ENCODE peak calls at places on chromosomes 2 and 18, in four cellular contexts. G, A, E and U are unnamed samples. For H3K4me1, the result is how much of the 10 kb centered on the place peaks cover.

GRCh38 chr2:1835581-1836201 is 91.4 kb upstream of the PXDN start:
- DNase-seq in A (no peak), E (no peak), G (no peak), U (no peak)

GRCh38 chr2:20551231-20551944 is 99.5 kb downstream of the HS1BP3 start:
- DNase-seq in G (no peak), A (no peak), E (peak), U (no peak)

GRCh38 chr18:73545497-73545896 is 602.1 kb downstream of the FBXO15 start:
- DNase-seq in E (no peak), A (no peak), G (no peak), U (no peak)

GRCh38 chr2:103230813-103231212 is 469.0 kb downstream of the TMEM182 start:
- DNase-seq in G (no peak), A (no peak), E (no peak), U (no peak)

GRCh38 chr2:3445891-3446290 is 66.4 kb downstream of the TRAPPC12 start:
- DNase-seq in E (no peak), G (no peak), A (no peak), U (no peak)

GRCh38 chr2:12486205-12487118 is 230.3 kb upstream of the TRIB2 start:
- DNase-seq in E (no peak), A (no peak), G (no peak), U (no peak)

GRCh38 chr2:156021326-156022040 is 311.0 kb downstream of the NR4A2 start:
- DNase-seq in G (no peak), A (no peak), E (no peak), U (no peak)

GRCh38 chr18:58225101-58225500 is 181.1 kb downstream of the NEDD4L start:
- DNase-seq in A (no peak), G (no peak), E (no peak), U (no peak)

GRCh38 chr2:188189356-188189755 is 102.3 kb upstream of the GULP1 start:
- DNase-seq in G (no peak), A (no peak), E (no peak), U (no peak)

GRCh38 chr2:212495076-212495475 is 43.5 kb downstream of the ERBB4 start:
- DNase-seq in A (no peak), G (no peak), E (no peak), U (no peak)

GRCh38 chr18:48734460-48734859 is 195.6 kb downstream of the CTIF start:
- DNase-seq in G (no peak), E (no peak), A (no peak), U (no peak)

GRCh38 chr18:78986018-78986481 is 6.4 kb downstream of the SALL3 start:
- DNase-seq in A (no peak), E (no peak), G (no peak), U (no peak)

GRCh38 chr2:181178823-181179412 is 198.5 kb downstream of the UBE2E3 start:
- DNase-seq in G (peak), A (no peak), E (no peak), U (peak)

GRCh38 chr18:46728219-46728930 is 28.5 kb downstream of the ST8SIA5 start:
- DNase-seq in G (no peak), A (no peak), E (no peak), U (no peak)

GRCh38 chr2:30777662-30778505 is 29.4 kb downstream of the CAPN13 start:
- DNase-seq in G (peak), E (no peak), A (no peak), U (no peak)

GRCh38 chr18:32879497-32879896 is 106.7 kb upstream of the KLHL14 start:
- DNase-seq in A (peak), G (no peak), E (no peak), U (no peak)

GRCh38 chr2:231336700-231337099 is 58.8 kb upstream of the B3GNT7 start:
- DNase-seq in A (no peak), G (no peak), E (no peak), U (no peak)

GRCh38 chr18:76808561-76808960 is 13.8 kb upstream of the ZNF236 start:
- DNase-seq in A (no peak), E (no peak), G (no peak), U (no peak)

GRCh38 chr2:150483532-150483931 is 3.9 kb downstream of the RND3 start:
- DNase-seq in G (no peak), E (no peak), A (no peak), U (no peak)

GRCh38 chr2:217105733-217106649 is 246.1 kb upstream of the TNP1 start:
- DNase-seq in G (no peak), A (no peak), E (no peak), U (no peak)

GRCh38 chr18:57422313-57422872 is 12.8 kb upstream of the ONECUT2 start:
- DNase-seq in G (no peak), E (no peak), A (no peak), U (no peak)

GRCh38 chr18:62611395-62612241 is 88.8 kb downstream of the ZCCHC2 start:
- DNase-seq in A (no peak), G (no peak), E (peak), U (no peak)

GRCh38 chr2:99066602-99067001 is 74.9 kb upstream of the C2orf15 start:
- DNase-seq in A (peak), G (no peak), E (no peak), U (no peak)

GRCh38 chr2:162258169-162258568 is 14.9 kb upstream of the FAP start:
- DNase-seq in G (no peak), A (no peak), E (no peak), U (no peak)

GRCh38 chr18:64275593-64276309 is 126.9 kb upstream of the LINC00305 start:
- DNase-seq in G (no peak), A (no peak), E (no peak), U (no peak)

GRCh38 chr18:64273724-64274123 is 124.8 kb upstream of the LINC00305 start:
- DNase-seq in A (peak), E (no peak), G (peak), U (peak)

GRCh38 chr18:64271975-64272659 is 123.2 kb upstream of the LINC00305 start:
- DNase-seq in G (no peak), A (no peak), E (no peak), U (no peak)

GRCh38 chr18:64271264-64271663 is 122.4 kb upstream of the LINC00305 start:
- DNase-seq in A (no peak), G (no peak), E (no peak), U (no peak)

GRCh38 chr18:64276736-64277135 is 127.8 kb upstream of the LINC00305 start:
- DNase-seq in A (no peak), G (no peak), E (no peak), U (no peak)
- H3K27ac ChIP-seq in A (no peak), G (no peak), E (no peak), U (no peak)

DNA sequence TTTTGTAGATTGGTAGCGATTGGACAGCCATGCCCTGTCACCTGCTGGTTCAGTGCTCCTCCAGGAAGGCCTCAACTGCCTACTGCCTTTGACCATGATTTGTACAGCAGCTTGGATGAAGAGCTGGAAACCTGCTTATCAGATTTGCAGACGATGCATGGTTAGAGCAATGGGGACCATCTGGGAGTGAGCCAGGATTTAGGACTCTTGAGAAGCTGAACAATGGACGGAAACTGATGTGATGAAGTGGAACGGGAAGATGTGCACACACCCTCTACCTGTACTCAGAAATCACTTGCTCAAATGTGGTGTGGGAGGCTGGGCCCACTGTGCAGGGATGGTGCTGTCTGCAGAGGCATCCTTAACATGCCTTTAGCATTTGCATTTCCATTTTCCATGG is 57.2 kb downstream of the NCK2 start:
- DNase-seq in G (no peak), E (no peak), A (no peak), U (no peak)
- H3K4me1 ChIP-seq in G (under half), E (half or more), A (under half), U (under half)

GRCh38 chr2:218732052-218732760 is 21.6 kb downstream of the TTLL4 start:
- DNase-seq in G (no peak), E (no peak), A (no peak), U (no peak)

GRCh38 chr2:218732761-218733158 is 22.1 kb downstream of the TTLL4 start:
- DNase-seq in G (no peak), E (no peak), A (no peak), U (no peak)

GRCh38 chr2:218736535-218736934 is 25.9 kb downstream of the TTLL4 start:
- DNase-seq in A (no peak), E (no peak), G (no peak), U (no peak)

GRCh38 chr2:218733615-218734021 is 23.0 kb downstream of the TTLL4 start:
- DNase-seq in G (no peak), E (no peak), A (no peak), U (no peak)

DNA sequence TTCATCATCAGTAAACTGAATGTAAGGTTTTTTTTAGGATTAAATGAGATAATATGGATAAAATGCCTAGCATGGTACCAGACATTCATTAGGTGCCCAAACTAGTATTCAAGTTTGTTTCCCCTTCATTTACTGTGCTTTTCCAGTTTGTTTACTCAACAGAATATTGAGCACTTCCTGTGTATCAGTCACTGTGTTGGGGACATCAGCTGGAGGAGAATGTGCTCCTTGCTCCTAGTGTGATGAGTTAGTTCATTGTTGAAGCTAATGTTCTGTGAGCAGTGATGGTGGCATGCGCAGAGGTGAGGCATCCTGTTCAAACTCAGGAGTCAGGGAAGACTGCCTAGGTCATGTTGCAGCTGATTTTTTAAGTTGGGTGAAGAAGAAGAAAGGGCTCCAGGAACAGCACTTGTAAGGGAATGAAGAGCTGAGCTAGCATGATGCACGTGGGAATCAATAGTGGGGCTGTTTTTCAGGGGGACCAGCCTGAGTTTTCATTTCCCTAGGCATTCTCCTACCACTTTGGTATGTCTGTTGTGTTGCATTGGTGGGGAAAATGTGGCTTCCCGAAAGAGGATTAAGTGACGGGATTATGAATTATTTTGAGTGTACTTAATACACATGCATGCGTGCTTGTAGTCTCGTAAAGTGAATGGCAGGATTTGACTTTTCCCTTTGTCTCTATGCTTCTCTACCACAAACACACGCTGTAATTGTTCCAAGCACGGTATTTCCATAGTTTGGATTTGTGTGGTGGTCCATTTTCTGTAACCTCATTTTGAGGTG is 23.7 kb downstream of the TTLL4 start:
- DNase-seq in G (no peak), E (no peak), A (no peak), U (no peak)
- H3K27ac ChIP-seq in G (no peak), E (no peak), A (no peak), U (no peak)

DNA sequence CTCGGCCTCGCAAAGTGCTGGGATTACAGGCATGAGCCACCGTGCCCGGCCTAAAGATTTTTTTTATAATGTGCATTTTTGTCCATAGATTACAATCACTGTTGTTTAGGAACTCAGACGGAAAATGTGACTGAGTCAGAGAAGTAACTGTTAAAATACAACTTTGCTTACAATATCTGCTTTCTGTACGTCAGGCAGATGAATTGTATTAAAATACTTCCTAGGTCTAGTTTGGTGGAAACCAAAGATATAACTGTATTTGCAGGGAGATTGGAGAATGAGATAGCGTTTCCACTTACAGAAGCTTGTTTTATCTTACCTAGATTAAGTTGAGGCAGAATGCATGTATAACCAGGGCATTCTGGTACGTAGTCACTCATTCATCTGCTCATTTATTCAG is 36.7 kb downstream of the ASAP2 start:
- DNase-seq in E (no peak), A (no peak), G (no peak), U (no peak)
- H3K4me1 ChIP-seq in E (under half), A (under half), G (under half), U (under half)